ENCODE peak calls at places on chromosomes 6 and 20, in seven cellular contexts. One of them, this sample, is unnamed.

GRCh38 chr6:3427740-3428085 is 29.1 kb downstream of the SLC22A23 start:
- DNase-seq in ascending aorta: no peak
- DNase-seq in GF-D8: no peak
- DNase-seq in amygdala: no peak
- DNase-seq in aorta: no peak
- DNase-seq in GM10248: no peak
- DNase-seq in lower leg skin: peak; percentile 94
- DNase-seq in this sample: no peak

GRCh38 chr6:80181352-80182081 is 75.0 kb downstream of the BCKDHB start:
- DNase-seq in ascending aorta: no peak
- DNase-seq in GF-D8: no peak
- DNase-seq in amygdala: no peak
- DNase-seq in aorta: no peak
- DNase-seq in GM10248: no peak
- DNase-seq in lower leg skin: no peak
- DNase-seq in this sample: no peak

GRCh38 chr6:146389740-146390139 is 153.9 kb upstream of the RAB32 start:
- DNase-seq in ascending aorta: no peak
- DNase-seq in GF-D8: no peak
- DNase-seq in amygdala: no peak
- DNase-seq in aorta: no peak
- DNase-seq in GM10248: no peak
- DNase-seq in lower leg skin: no peak
- DNase-seq in this sample: no peak

GRCh38 chr20:45924391-45925261 is 9.9 kb upstream of the PCIF1 start:
- DNase-seq in ascending aorta: no peak
- DNase-seq in GF-D8: no peak
- DNase-seq in amygdala: no peak
- DNase-seq in aorta: peak; percentile 73
- DNase-seq in GM10248: no peak
- DNase-seq in lower leg skin: no peak
- DNase-seq in this sample: peak; percentile 72

GRCh38 chr20:52242237-52243230 is 51.0 kb upstream of the ZFP64 start:
- DNase-seq in ascending aorta: no peak
- DNase-seq in GF-D8: no peak
- DNase-seq in amygdala: no peak
- DNase-seq in aorta: no peak
- DNase-seq in GM10248: peak; percentile 31
- DNase-seq in lower leg skin: no peak
- DNase-seq in this sample: no peak

GRCh38 chr20:324177-325042 is 942 bp upstream of the SOX12 start:
- DNase-seq in ascending aorta: peak; percentile 76
- DNase-seq in GF-D8: peak; percentile 76
- DNase-seq in amygdala: peak; percentile 68
- DNase-seq in aorta: peak; percentile 94
- DNase-seq in GM10248: peak; percentile 90
- DNase-seq in lower leg skin: peak; percentile 98
- DNase-seq in this sample: peak; percentile 91

GRCh38 chr6:125855783-125856182 is 65.0 kb downstream of the NCOA7 start:
- DNase-seq in ascending aorta: no peak
- DNase-seq in GF-D8: no peak
- DNase-seq in amygdala: no peak
- DNase-seq in aorta: no peak
- DNase-seq in GM10248: no peak
- DNase-seq in lower leg skin: no peak
- DNase-seq in this sample: no peak

GRCh38 chr6:116562614-116563013 is 8.7 kb upstream of the RWDD1 start:
- DNase-seq in ascending aorta: no peak
- DNase-seq in GF-D8: no peak
- DNase-seq in amygdala: no peak
- DNase-seq in aorta: no peak
- DNase-seq in GM10248: no peak
- DNase-seq in lower leg skin: no peak
- DNase-seq in this sample: no peak

GRCh38 chr6:156883497-156884252 is 106.5 kb downstream of the ARID1B start:
- DNase-seq in ascending aorta: no peak
- DNase-seq in GF-D8: no peak
- DNase-seq in amygdala: no peak
- DNase-seq in aorta: no peak
- DNase-seq in GM10248: no peak
- DNase-seq in lower leg skin: no peak
- DNase-seq in this sample: no peak

GRCh38 chr20:6576721-6577120 is 190.8 kb upstream of the BMP2 start:
- DNase-seq in ascending aorta: no peak
- DNase-seq in GF-D8: no peak
- DNase-seq in amygdala: no peak
- DNase-seq in aorta: no peak
- DNase-seq in GM10248: no peak
- DNase-seq in lower leg skin: no peak
- DNase-seq in this sample: no peak

GRCh38 chr6:68468244-68468884 is 166.7 kb upstream of the ADGRB3 start:
- DNase-seq in ascending aorta: no peak
- DNase-seq in GF-D8: no peak
- DNase-seq in amygdala: no peak
- DNase-seq in aorta: no peak
- DNase-seq in GM10248: no peak
- DNase-seq in lower leg skin: no peak
- DNase-seq in this sample: no peak

GRCh38 chr20:18263723-18264122 is 24.6 kb upstream of the ZNF133 start:
- DNase-seq in ascending aorta: no peak
- DNase-seq in GF-D8: no peak
- DNase-seq in amygdala: no peak
- DNase-seq in aorta: no peak
- DNase-seq in GM10248: no peak
- DNase-seq in lower leg skin: no peak
- DNase-seq in this sample: no peak

GRCh38 chr6:6686748-6687601 is 98.5 kb downstream of the LY86 start:
- DNase-seq in ascending aorta: peak; percentile 29
- DNase-seq in GF-D8: no peak
- DNase-seq in amygdala: peak; percentile 11
- DNase-seq in aorta: peak; percentile 82
- DNase-seq in GM10248: no peak
- DNase-seq in lower leg skin: peak; percentile 97
- DNase-seq in this sample: peak; percentile 94

GRCh38 chr20:59028812-59029211 is 3.3 kb downstream of the ATP5F1E start:
- DNase-seq in ascending aorta: no peak
- DNase-seq in GF-D8: no peak
- DNase-seq in amygdala: no peak
- DNase-seq in aorta: no peak
- DNase-seq in GM10248: no peak
- DNase-seq in lower leg skin: no peak
- DNase-seq in this sample: no peak

GRCh38 chr20:1808101-1808500 is 87.1 kb upstream of the SIRPA start:
- DNase-seq in ascending aorta: no peak
- DNase-seq in GF-D8: no peak
- DNase-seq in amygdala: no peak
- DNase-seq in aorta: no peak
- DNase-seq in GM10248: no peak
- DNase-seq in lower leg skin: peak; percentile 72
- DNase-seq in this sample: no peak

GRCh38 chr20:21202284-21202683 is 76.4 kb downstream of the KIZ start:
- DNase-seq in ascending aorta: no peak
- DNase-seq in GF-D8: no peak
- DNase-seq in amygdala: no peak
- DNase-seq in aorta: no peak
- DNase-seq in GM10248: no peak
- DNase-seq in lower leg skin: no peak
- DNase-seq in this sample: no peak

GRCh38 chr6:117506180-117506835 is 23.8 kb downstream of the DCBLD1 start:
- DNase-seq in ascending aorta: no peak
- DNase-seq in GF-D8: no peak
- DNase-seq in amygdala: no peak
- DNase-seq in aorta: no peak
- DNase-seq in GM10248: no peak
- DNase-seq in lower leg skin: no peak
- DNase-seq in this sample: no peak

GRCh38 chr6:117989086-117989485 is 82.0 kb downstream of the SLC35F1 start:
- DNase-seq in ascending aorta: no peak
- DNase-seq in GF-D8: no peak
- DNase-seq in amygdala: no peak
- DNase-seq in aorta: no peak
- DNase-seq in GM10248: no peak
- DNase-seq in lower leg skin: no peak
- DNase-seq in this sample: no peak

GRCh38 chr20:51346686-51347485 is 195.6 kb downstream of the NFATC2 start:
- DNase-seq in ascending aorta: no peak
- DNase-seq in GF-D8: no peak
- DNase-seq in amygdala: no peak
- DNase-seq in aorta: no peak
- DNase-seq in GM10248: no peak
- DNase-seq in lower leg skin: no peak
- DNase-seq in this sample: peak; percentile 9

GRCh38 chr6:139872635-139873034 is 498.2 kb upstream of the CITED2 start:
- DNase-seq in ascending aorta: no peak
- DNase-seq in GF-D8: no peak
- DNase-seq in amygdala: no peak
- DNase-seq in aorta: no peak
- DNase-seq in GM10248: no peak
- DNase-seq in lower leg skin: no peak
- DNase-seq in this sample: no peak

GRCh38 chr6:38404355-38404754 is 235.4 kb downstream of the BTBD9 start:
- DNase-seq in ascending aorta: no peak
- DNase-seq in GF-D8: no peak
- DNase-seq in amygdala: no peak
- DNase-seq in aorta: no peak
- DNase-seq in GM10248: no peak
- DNase-seq in lower leg skin: no peak
- DNase-seq in this sample: no peak

GRCh38 chr20:21396921-21397340 is 395 bp downstream of the NKX2-4 start:
- DNase-seq in ascending aorta: no peak
- DNase-seq in GF-D8: no peak
- DNase-seq in amygdala: no peak
- DNase-seq in aorta: no peak
- DNase-seq in GM10248: peak; percentile 23
- DNase-seq in lower leg skin: no peak
- DNase-seq in this sample: no peak

GRCh38 chr6:93789532-93789931 is 370.2 kb upstream of the EPHA7 start:
- DNase-seq in ascending aorta: no peak
- DNase-seq in GF-D8: no peak
- DNase-seq in amygdala: no peak
- DNase-seq in aorta: no peak
- DNase-seq in GM10248: no peak
- DNase-seq in lower leg skin: no peak
- DNase-seq in this sample: no peak

GRCh38 chr6:163122365-163122764 is 292.2 kb upstream of the QKI start:
- DNase-seq in ascending aorta: no peak
- DNase-seq in GF-D8: peak; percentile 68
- DNase-seq in amygdala: no peak
- DNase-seq in aorta: peak; percentile 57
- DNase-seq in GM10248: no peak
- DNase-seq in lower leg skin: no peak
- DNase-seq in this sample: no peak

GRCh38 chr20:40797425-40797824 is 108.4 kb upstream of the MAFB start:
- DNase-seq in ascending aorta: no peak
- DNase-seq in GF-D8: no peak
- DNase-seq in amygdala: no peak
- DNase-seq in aorta: no peak
- DNase-seq in GM10248: no peak
- DNase-seq in lower leg skin: no peak
- DNase-seq in this sample: no peak

GRCh38 chr20:23048283-23049200 is 930 bp downstream of the THBD start:
- DNase-seq in ascending aorta: peak; percentile 35
- DNase-seq in GF-D8: peak; percentile 27
- DNase-seq in amygdala: no peak
- DNase-seq in aorta: peak; percentile 88
- DNase-seq in GM10248: peak; percentile 40
- DNase-seq in lower leg skin: peak; percentile 91
- DNase-seq in this sample: peak; percentile 84

GRCh38 chr6:131876545-131876944 is 68.7 kb downstream of the ENPP1 start:
- DNase-seq in ascending aorta: no peak
- DNase-seq in GF-D8: no peak
- DNase-seq in amygdala: no peak
- DNase-seq in aorta: no peak
- DNase-seq in GM10248: no peak
- DNase-seq in lower leg skin: no peak
- DNase-seq in this sample: no peak

GRCh38 chr6:87094576-87094975 is 330 bp downstream of the CGA start:
- DNase-seq in ascending aorta: no peak
- DNase-seq in GF-D8: no peak
- DNase-seq in amygdala: no peak
- DNase-seq in aorta: no peak
- DNase-seq in GM10248: no peak
- DNase-seq in lower leg skin: no peak
- DNase-seq in this sample: no peak

GRCh38 chr20:10412591-10413408 is 21.2 kb downstream of the MKKS start:
- DNase-seq in ascending aorta: no peak
- DNase-seq in GF-D8: no peak
- DNase-seq in amygdala: no peak
- DNase-seq in aorta: no peak
- DNase-seq in GM10248: no peak
- DNase-seq in lower leg skin: no peak
- DNase-seq in this sample: no peak

GRCh38 chr20:20216941-20217340 is 151.0 kb upstream of the INSM1 start:
- DNase-seq in ascending aorta: no peak
- DNase-seq in GF-D8: no peak
- DNase-seq in amygdala: no peak
- DNase-seq in aorta: no peak
- DNase-seq in GM10248: no peak
- DNase-seq in lower leg skin: no peak
- DNase-seq in this sample: no peak

GRCh38 chr6:127812985-127813681 is 87.7 kb downstream of the THEMIS start:
- DNase-seq in ascending aorta: no peak
- DNase-seq in GF-D8: no peak
- DNase-seq in amygdala: no peak
- DNase-seq in aorta: no peak
- DNase-seq in GM10248: no peak
- DNase-seq in lower leg skin: no peak
- DNase-seq in this sample: no peak

GRCh38 chr20:62123450-62124118 is 1.3 kb downstream of the LSM14B start:
- DNase-seq in ascending aorta: no peak
- DNase-seq in GF-D8: no peak
- DNase-seq in amygdala: no peak
- DNase-seq in aorta: no peak
- DNase-seq in GM10248: no peak
- DNase-seq in lower leg skin: no peak
- DNase-seq in this sample: no peak

This sample was measured in suprapubic skin.